ENCODE peak calls at places on chromosomes 4 and X, in five cellular contexts. W is neural progenitor cell, V is iPS-NIHi11, N is Calu3, Z is heart right ventricle. B is an unnamed sample.

GRCh38 chr4:26084414-26084813 is 170.4 kb downstream of the SMIM20 start:
- DNase-seq in N (no peak), Z (no peak), V (no peak), W (no peak), B (no peak)

GRCh38 chrX:41542151-41542935 is 95.2 kb downstream of the NYX start:
- DNase-seq in N (no peak), V (no peak), W (no peak), Z (no peak), B (peak)

GRCh38 chr4:7828011-7828720 is 111.5 kb downstream of the AFAP1 start:
- DNase-seq in V (no peak), Z (peak), N (no peak), W (no peak), B (peak)

GRCh38 chr4:113355550-113356371 is 306.3 kb downstream of the ANK2 start:
- DNase-seq in W (no peak), N (peak), Z (peak), V (peak), B (peak)

GRCh38 chrX:24133280-24133679 is 16.2 kb upstream of the ZFX start:
- DNase-seq in N (no peak), Z (no peak), W (no peak), V (no peak), B (no peak)

GRCh38 chr4:159041058-159042034 is 61.5 kb upstream of the RAPGEF2 start:
- DNase-seq in Z (no peak), W (no peak), V (no peak), N (no peak), B (no peak)

GRCh38 chr4:70728096-70728495 is 6.3 kb downstream of the RUFY3 start:
- DNase-seq in N (no peak), W (no peak), Z (no peak), V (no peak), B (no peak)

GRCh38 chrX:140503714-140504351 is 1.0 kb downstream of the SOX3 start:
- DNase-seq in V (no peak), Z (no peak), N (no peak), W (peak), B (no peak)

B was measured in SW480.